ENCODE peak calls at places on chromosomes 3 and 15, in six cellular contexts. R, D, M, W, L and S are unnamed samples.

GRCh38 chr3:98784666-98785600 is 21.8 kb downstream of the ST3GAL6 start:
- DNase-seq in M (no peak), W (peak), D (peak), R (no peak), L (peak), S (no peak)

GRCh38 chr3:147034359-147034758 is 372.0 kb downstream of the ZIC4 start:
- DNase-seq in W (no peak), L (no peak), D (peak), R (no peak), M (no peak), S (no peak)

GRCh38 chr3:9826815-9827574 is 16.8 kb downstream of the RPUSD3 start:
- DNase-seq in W (peak), M (peak), R (no peak), D (peak), L (peak), S (no peak)

GRCh38 chr3:169661567-169662214 is 1.8 kb downstream of the MECOM start:
- DNase-seq in W (peak), R (no peak), L (peak), D (peak), M (peak), S (no peak)

GRCh38 chr15:101145362-101145761 is 106.5 kb downstream of the CHSY1 start:
- DNase-seq in L (no peak), R (no peak), W (no peak), M (no peak), D (no peak), S (no peak)

GRCh38 chr15:51765751-51766150 is 14.4 kb downstream of the TMOD2 start:
- DNase-seq in D (no peak), M (no peak), W (no peak), R (no peak), L (no peak), S (no peak)

GRCh38 chr3:19866751-19867347 is 67.2 kb downstream of the EFHB start:
- DNase-seq in R (no peak), L (peak), M (peak), D (peak), W (peak), S (peak)

GRCh38 chr3:32912046-32912445 is 39.4 kb upstream of the CCR4 start:
- DNase-seq in R (no peak), L (no peak), W (no peak), D (no peak), M (no peak), S (no peak)

GRCh38 chr15:99702895-99703602 is 30.2 kb downstream of the LYSMD4 start:
- DNase-seq in D (peak), L (no peak), W (peak), R (no peak), M (no peak), S (no peak)

GRCh38 chr3:194711913-194712312 is 26.2 kb downstream of the FAM43A start:
- DNase-seq in L (peak), R (no peak), M (no peak), D (peak), W (peak), S (no peak)

GRCh38 chr15:80404057-80404718 is at the start of gene ARNT2:
- DNase-seq in M (peak), R (no peak), L (no peak), W (peak), D (peak), S (no peak)

GRCh38 chr15:75578206-75578947 is 738 bp downstream of the PTPN9 start:
- DNase-seq in D (peak), W (peak), L (no peak), R (no peak), M (peak), S (no peak)

GRCh38 chr3:85821130-85821756 is 862.5 kb downstream of the CADM2 start:
- DNase-seq in M (peak), D (no peak), L (no peak), R (no peak), W (peak), S (no peak)

GRCh38 chr15:101001796-101002195 is 82.6 kb downstream of the LRRK1 start:
- DNase-seq in W (no peak), D (no peak), R (no peak), L (no peak), M (no peak), S (no peak)

GRCh38 chr3:43248194-43248593 is 38.1 kb upstream of the SNRK start:
- DNase-seq in R (no peak), M (no peak), W (no peak), D (no peak), L (peak), S (no peak)

GRCh38 chr3:73508330-73508954 is 116.3 kb downstream of the PDZRN3 start:
- DNase-seq in R (no peak), W (peak), D (peak), M (peak), L (peak), S (peak)

GRCh38 chr3:124221286-124221821 is 229.4 kb upstream of the ROPN1 start:
- DNase-seq in R (no peak), M (peak), L (no peak), W (peak), D (peak), S (no peak)

GRCh38 chr3:81891496-81891895 is 130.1 kb upstream of the GBE1 start:
- DNase-seq in M (no peak), L (no peak), R (no peak), W (no peak), D (no peak), S (no peak)

GRCh38 chr3:128459451-128459820 is 7.3 kb downstream of the DNAJB8 start:
- DNase-seq in D (no peak), W (no peak), L (no peak), R (no peak), M (no peak), S (no peak)